ENCODE peak calls at places on chromosome 15, in eight cellular contexts. N is neuronal stem cell, I is PC-3, G is fibroblast of lung, Y is BE2C, C is A549, B is mammary epithelial cell, L is left lung. O is an unnamed sample.

GRCh38 chr15:39468341-39468740 is 112.5 kb upstream of the THBS1 start:
- DNase-seq in L (no peak), I (no peak), G (peak; percentile 19), N (no peak), B (no peak), C (no peak), Y (no peak), O (no peak)

GRCh38 chr15:90560229-90560771 is 30.6 kb downstream of the CRTC3 start:
- DNase-seq in G (peak; percentile 95), B (peak; percentile 57), C (no peak), L (no peak), N (no peak), Y (peak; percentile 80), I (no peak), O (no peak)

GRCh38 chr15:29088666-29089065 is 181.0 kb downstream of the NSMCE3 start:
- DNase-seq in I (no peak), N (no peak), G (no peak), C (no peak), L (no peak), B (no peak), Y (no peak), O (no peak)

GRCh38 chr15:43278869-43279268 is 12.1 kb upstream of the TGM5 start:
- DNase-seq in Y (no peak), I (no peak), G (no peak), N (no peak), B (no peak), C (no peak), L (no peak), O (no peak)

GRCh38 chr15:74598126-74598842 is 17.4 kb upstream of the CLK3 start:
- DNase-seq in N (peak; percentile 69), I (no peak), B (peak; percentile 51), C (peak; percentile 93), L (peak; percentile 96), Y (peak; percentile 95), G (peak; percentile 85), O (peak; percentile 92)

GRCh38 chr15:58291848-58292247 is 139.9 kb upstream of the LIPC start:
- DNase-seq in B (no peak), N (no peak), I (no peak), C (no peak), Y (no peak), G (no peak), L (no peak), O (no peak)

GRCh38 chr15:73753250-73754130 is at the start of gene INSYN1:
- DNase-seq in Y (no peak), C (peak; percentile 19), I (no peak), L (no peak), G (peak; percentile 22), N (no peak), B (no peak), O (no peak)

GRCh38 chr15:38589502-38589901 is 24.9 kb upstream of the RASGRP1 start:
- DNase-seq in B (peak; percentile 88), C (peak; percentile 13), L (peak; percentile 47), G (peak; percentile 64), Y (no peak), I (peak; percentile 76), N (no peak), O (peak; percentile 89)

GRCh38 chr15:68405426-68406250 is 26.3 kb downstream of the ITGA11 start:
- DNase-seq in L (no peak), C (no peak), Y (no peak), G (no peak), I (no peak), B (no peak), N (no peak), O (no peak)

GRCh38 chr15:98875309-98875708 is 132.3 kb downstream of the PGPEP1L start:
- DNase-seq in N (no peak), B (no peak), I (no peak), L (no peak), G (peak; percentile 50), Y (no peak), C (no peak), O (no peak)
- H3K4me1 ChIP-seq in N (peaks cover 30% of the 10 kb centered on the region), B (peaks cover 41% of the 10 kb centered on the region), I (peaks cover 54% of the 10 kb centered on the region), L (peaks cover 3% of the 10 kb centered on the region), G (peaks cover 34% of the 10 kb centered on the region), Y (peaks cover 26% of the 10 kb centered on the region), C (peaks cover 96% of the 10 kb centered on the region), O (peaks cover 74% of the 10 kb centered on the region)

DNA sequence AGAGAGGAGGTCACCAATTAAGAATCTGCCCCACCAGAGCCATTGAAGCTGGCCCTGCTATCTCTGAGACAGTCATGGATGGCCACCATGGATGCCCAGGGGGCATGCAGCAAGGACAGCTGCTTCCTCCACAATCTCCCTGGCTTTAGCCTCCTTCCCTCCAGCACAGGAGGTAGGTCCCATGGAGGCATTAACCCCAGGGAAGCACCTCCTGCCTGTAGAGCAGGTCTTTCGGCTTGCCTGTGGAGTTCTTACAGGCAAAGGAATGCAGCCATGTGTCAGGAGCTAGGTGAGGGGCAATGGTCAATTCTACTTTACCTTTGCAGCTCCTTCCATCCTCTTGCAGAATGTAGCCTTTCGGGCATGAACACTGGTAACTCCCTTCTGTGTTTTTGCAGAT is 93.8 kb downstream of the DUT start:
- DNase-seq in G (no peak), C (no peak), B (no peak), N (no peak), L (no peak), I (no peak), Y (no peak), O (no peak)
- H3K4me1 ChIP-seq in G (peaks cover 14% of the 10 kb centered on the region), C (no peaks in the 10 kb centered on the region), B (peaks cover 29% of the 10 kb centered on the region), N (peaks cover 3% of the 10 kb centered on the region), L (no peaks in the 10 kb centered on the region), I (peaks cover 20% of the 10 kb centered on the region), Y (no peaks in the 10 kb centered on the region), O (peaks cover 9% of the 10 kb centered on the region)

GRCh38 chr15:85760049-85760448 is 34.7 kb downstream of the KLHL25 start:
- DNase-seq in N (no peak), C (no peak), I (no peak), Y (no peak), G (no peak), L (peak; percentile 29), B (no peak), O (no peak)
- H3K4me1 ChIP-seq in N (peaks cover 5% of the 10 kb centered on the region), C (no peaks in the 10 kb centered on the region), I (no peaks in the 10 kb centered on the region), Y (peaks cover 13% of the 10 kb centered on the region), G (peaks cover 7% of the 10 kb centered on the region), L (no peaks in the 10 kb centered on the region), B (peaks cover 43% of the 10 kb centered on the region), O (no peaks in the 10 kb centered on the region)

DNA sequence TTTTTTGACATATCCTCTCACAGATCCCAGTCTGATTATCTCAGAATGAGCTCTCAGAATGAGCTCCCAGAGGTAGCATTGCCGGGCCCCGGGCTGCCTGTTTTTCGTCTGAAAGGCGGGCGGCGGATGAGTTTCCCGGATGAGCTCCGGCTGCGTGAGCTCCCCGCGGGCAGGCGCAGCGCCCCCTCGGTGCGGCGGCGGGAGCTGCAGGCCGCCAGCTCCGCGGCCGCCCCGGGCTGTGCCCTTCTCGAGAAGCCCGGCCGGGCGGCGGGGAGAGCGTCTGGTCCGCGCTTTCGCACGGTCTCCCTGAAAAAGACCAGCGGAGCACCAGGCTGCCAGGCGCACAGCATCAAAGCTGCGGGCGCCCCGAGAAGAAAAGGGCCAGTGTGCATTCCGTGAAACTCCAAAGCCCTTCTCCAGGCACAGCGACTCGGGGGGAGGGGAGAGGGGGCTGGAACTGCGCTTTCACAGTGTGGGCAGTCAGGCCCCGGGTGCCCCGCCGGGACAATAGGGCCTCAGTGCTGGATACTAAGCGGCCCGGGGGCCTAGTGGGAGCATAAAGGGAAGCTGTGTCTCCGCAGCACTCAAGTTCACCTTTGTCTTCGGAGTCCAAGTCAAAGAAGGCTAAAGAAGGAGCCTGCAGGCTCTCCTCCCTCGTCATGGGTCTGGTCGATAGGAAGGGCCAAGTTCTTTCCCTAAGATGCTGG is 12.1 kb upstream of the SHC4 start:
- DNase-seq in G (peak; percentile 76), B (peak; percentile 72), L (peak; percentile 73), Y (peak; percentile 91), N (peak; percentile 84), I (peak; percentile 84), C (peak; percentile 46), O (no peak)
- H3K4me1 ChIP-seq in G (no peaks in the 10 kb centered on the region), B (peaks cover 5% of the 10 kb centered on the region), L (no peaks in the 10 kb centered on the region), Y (peaks cover 4% of the 10 kb centered on the region), N (peaks cover 4% of the 10 kb centered on the region), I (peaks cover 5% of the 10 kb centered on the region), C (peaks cover 5% of the 10 kb centered on the region), O (peaks cover 14% of the 10 kb centered on the region)

GRCh38 chr15:61736792-61737191 is 323.5 kb downstream of the VPS13C start:
- DNase-seq in C (no peak), G (no peak), Y (no peak), L (no peak), I (no peak), B (no peak), N (no peak), O (no peak)

GRCh38 chr15:61726166-61726565 is 334.1 kb downstream of the VPS13C start:
- DNase-seq in L (no peak), N (no peak), Y (no peak), C (no peak), B (no peak), G (no peak), I (no peak), O (no peak)

DNA sequence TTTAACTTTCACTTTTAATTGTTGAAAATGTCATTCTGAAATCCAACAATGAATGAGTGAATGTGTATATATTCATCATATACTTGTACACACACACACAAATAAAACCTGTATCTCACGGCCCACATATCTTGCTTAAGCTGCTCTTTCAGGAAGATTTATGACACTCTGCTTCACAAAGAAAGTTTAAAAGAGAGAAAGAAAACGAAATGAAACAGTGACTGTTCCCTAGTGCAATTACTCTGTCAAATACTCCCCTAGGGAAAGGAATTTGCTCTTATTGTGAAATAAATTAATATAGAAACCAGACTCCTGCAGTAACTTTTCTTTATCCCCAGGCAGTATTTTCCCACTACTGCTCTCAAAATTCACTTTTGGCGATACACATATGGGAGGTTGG is 329.2 kb downstream of the VPS13C start:
- DNase-seq in C (no peak), B (no peak), I (no peak), L (no peak), G (no peak), Y (no peak), N (no peak), O (no peak)
- H3K4me1 ChIP-seq in C (no peaks in the 10 kb centered on the region), B (no peaks in the 10 kb centered on the region), I (no peaks in the 10 kb centered on the region), L (no peaks in the 10 kb centered on the region), G (no peaks in the 10 kb centered on the region), Y (no peaks in the 10 kb centered on the region), N (no peaks in the 10 kb centered on the region), O (no peaks in the 10 kb centered on the region)